ENCODE peak calls at places on chromosomes 5 and 9, in four cellular contexts. One of them, this sample, is unnamed.

GRCh38 chr5:81969912-81970311 is 1.9 kb upstream of the ATG10 start:
- DNase-seq in immature natural killer cell: no peak
- DNase-seq in lower leg skin: no peak
- DNase-seq in HCEC 1CT: no peak
- DNase-seq in this sample: no peak

GRCh38 chr5:180467989-180468731 is 26.0 kb upstream of the CNOT6 start:
- DNase-seq in immature natural killer cell: no peak
- DNase-seq in lower leg skin: peak; percentile 60
- DNase-seq in HCEC 1CT: no peak
- DNase-seq in this sample: no peak

GRCh38 chr9:120855827-120856636 is 13.3 kb upstream of the PSMD5 start:
- DNase-seq in immature natural killer cell: no peak
- DNase-seq in lower leg skin: no peak
- DNase-seq in HCEC 1CT: no peak
- DNase-seq in this sample: no peak

GRCh38 chr5:84622485-84622884 is 237.8 kb upstream of the EDIL3 start:
- DNase-seq in immature natural killer cell: no peak
- DNase-seq in lower leg skin: no peak
- DNase-seq in HCEC 1CT: no peak
- DNase-seq in this sample: no peak

GRCh38 chr5:33470544-33470943 is 29.8 kb downstream of the TARS1 start:
- DNase-seq in immature natural killer cell: no peak
- DNase-seq in lower leg skin: no peak
- DNase-seq in HCEC 1CT: peak; percentile 27
- DNase-seq in this sample: no peak

GRCh38 chr9:95425910-95426551 is 90.7 kb downstream of the PTCH1 start:
- DNase-seq in immature natural killer cell: no peak
- DNase-seq in lower leg skin: no peak
- DNase-seq in HCEC 1CT: peak; percentile 66
- DNase-seq in this sample: no peak

GRCh38 chr5:126499742-126500396 is 76.7 kb downstream of the GRAMD2B start:
- DNase-seq in immature natural killer cell: peak; percentile 33
- DNase-seq in lower leg skin: no peak
- DNase-seq in HCEC 1CT: peak; percentile 18
- DNase-seq in this sample: no peak

GRCh38 chr9:84513473-84513872 is 156.1 kb upstream of the NTRK2 start:
- DNase-seq in immature natural killer cell: no peak
- DNase-seq in lower leg skin: no peak
- DNase-seq in HCEC 1CT: no peak
- DNase-seq in this sample: no peak

GRCh38 chr9:102124465-102124864 is 386.0 kb upstream of the GRIN3A start:
- DNase-seq in immature natural killer cell: no peak
- DNase-seq in lower leg skin: no peak
- DNase-seq in HCEC 1CT: no peak
- DNase-seq in this sample: no peak

GRCh38 chr5:9059920-9060691 is 485.8 kb downstream of the SEMA5A start:
- DNase-seq in immature natural killer cell: no peak
- DNase-seq in lower leg skin: no peak
- DNase-seq in HCEC 1CT: peak; percentile 98
- DNase-seq in this sample: no peak

GRCh38 chr5:145941677-145942130 is 5.3 kb downstream of the SH3RF2 start:
- DNase-seq in immature natural killer cell: no peak
- DNase-seq in lower leg skin: no peak
- DNase-seq in HCEC 1CT: peak; percentile 53
- DNase-seq in this sample: no peak

GRCh38 chr9:4741365-4742031 is 496 bp upstream of the AK3 start:
- DNase-seq in immature natural killer cell: no peak
- DNase-seq in lower leg skin: peak; percentile 88
- DNase-seq in HCEC 1CT: peak; percentile 35
- DNase-seq in this sample: peak; percentile 7

GRCh38 chr5:172490739-172491461 is 36.6 kb upstream of the SH3PXD2B start:
- DNase-seq in immature natural killer cell: no peak
- DNase-seq in lower leg skin: peak; percentile 82
- DNase-seq in HCEC 1CT: no peak
- DNase-seq in this sample: no peak

GRCh38 chr5:72723584-72723983 is 92.9 kb upstream of the TNPO1 start:
- DNase-seq in immature natural killer cell: no peak
- DNase-seq in lower leg skin: no peak
- DNase-seq in HCEC 1CT: no peak
- DNase-seq in this sample: no peak

GRCh38 chr5:52690236-52690685 is 97.5 kb upstream of the ITGA1 start:
- DNase-seq in immature natural killer cell: no peak
- DNase-seq in lower leg skin: no peak
- DNase-seq in HCEC 1CT: no peak
- DNase-seq in this sample: no peak

GRCh38 chr5:169970911-169971436 is 9.3 kb downstream of the INSYN2B start:
- DNase-seq in immature natural killer cell: no peak
- DNase-seq in lower leg skin: no peak
- DNase-seq in HCEC 1CT: peak; percentile 94
- DNase-seq in this sample: no peak

GRCh38 chr9:90890146-90890545 is 88.5 kb downstream of the SYK start:
- DNase-seq in immature natural killer cell: no peak
- DNase-seq in lower leg skin: peak; percentile 70
- DNase-seq in HCEC 1CT: no peak
- DNase-seq in this sample: no peak

GRCh38 chr5:20972419-20972925 is 984.5 kb upstream of the CDH18 start:
- DNase-seq in immature natural killer cell: no peak
- DNase-seq in lower leg skin: no peak
- DNase-seq in HCEC 1CT: peak; percentile 84
- DNase-seq in this sample: no peak

GRCh38 chr9:122029898-122030297 is 63.2 kb downstream of the TTLL11 start:
- DNase-seq in immature natural killer cell: no peak
- DNase-seq in lower leg skin: no peak
- DNase-seq in HCEC 1CT: no peak
- DNase-seq in this sample: no peak

GRCh38 chr5:93598997-93599371 is 16.0 kb downstream of the NR2F1 start:
- DNase-seq in immature natural killer cell: no peak
- DNase-seq in lower leg skin: no peak
- DNase-seq in HCEC 1CT: no peak
- DNase-seq in this sample: no peak

GRCh38 chr9:33517373-33517772 is 6.7 kb upstream of the ANKRD18B start:
- DNase-seq in immature natural killer cell: peak; percentile 4
- DNase-seq in lower leg skin: no peak
- DNase-seq in HCEC 1CT: peak; percentile 52
- DNase-seq in this sample: no peak

GRCh38 chr5:135028791-135029467 is 5.1 kb downstream of the PITX1 start:
- DNase-seq in immature natural killer cell: no peak
- DNase-seq in lower leg skin: no peak
- DNase-seq in HCEC 1CT: peak; percentile 74
- DNase-seq in this sample: no peak

GRCh38 chr5:5353681-5354080 is 68.8 kb upstream of the ICE1 start:
- DNase-seq in immature natural killer cell: no peak
- DNase-seq in lower leg skin: no peak
- DNase-seq in HCEC 1CT: no peak
- DNase-seq in this sample: no peak

GRCh38 chr5:5381259-5382006 is 41.0 kb upstream of the ICE1 start:
- DNase-seq in immature natural killer cell: no peak
- DNase-seq in lower leg skin: no peak
- DNase-seq in HCEC 1CT: no peak
- DNase-seq in this sample: no peak

GRCh38 chr9:14517154-14517906 is 175.9 kb downstream of the ZDHHC21 start:
- DNase-seq in immature natural killer cell: no peak
- DNase-seq in lower leg skin: no peak
- DNase-seq in HCEC 1CT: no peak
- DNase-seq in this sample: no peak

GRCh38 chr5:148796931-148797330 is 29.5 kb upstream of the ADRB2 start:
- DNase-seq in immature natural killer cell: no peak
- DNase-seq in lower leg skin: no peak
- DNase-seq in HCEC 1CT: no peak
- DNase-seq in this sample: no peak

GRCh38 chr9:126531591-126531990 is 82.1 kb upstream of the LMX1B start:
- DNase-seq in immature natural killer cell: no peak
- DNase-seq in lower leg skin: no peak
- DNase-seq in HCEC 1CT: no peak
- DNase-seq in this sample: no peak

GRCh38 chr5:71828641-71829040 is 109.6 kb downstream of the CARTPT start:
- DNase-seq in immature natural killer cell: no peak
- DNase-seq in lower leg skin: no peak
- DNase-seq in HCEC 1CT: peak; percentile 77
- DNase-seq in this sample: no peak

GRCh38 chr5:78387468-78388153 is 27.2 kb downstream of the SCAMP1 start:
- DNase-seq in immature natural killer cell: no peak
- DNase-seq in lower leg skin: no peak
- DNase-seq in HCEC 1CT: no peak
- DNase-seq in this sample: no peak

GRCh38 chr9:136564379-136564988 is 18.6 kb upstream of the NOTCH1 start:
- DNase-seq in immature natural killer cell: peak; percentile 79
- DNase-seq in lower leg skin: peak; percentile 95
- DNase-seq in HCEC 1CT: peak; percentile 63
- DNase-seq in this sample: peak; percentile 52

GRCh38 chr5:112957970-112958773 is 18.4 kb upstream of the DCP2 start:
- DNase-seq in immature natural killer cell: no peak
- DNase-seq in lower leg skin: peak; percentile 89
- DNase-seq in HCEC 1CT: peak; percentile 95
- DNase-seq in this sample: no peak

GRCh38 chr5:90940227-90940995 is 381.8 kb downstream of the ADGRV1 start:
- DNase-seq in immature natural killer cell: peak; percentile 39
- DNase-seq in lower leg skin: no peak
- DNase-seq in HCEC 1CT: peak; percentile 68
- DNase-seq in this sample: no peak

GRCh38 chr5:74816875-74817274 is 49.3 kb downstream of the FAM169A start:
- DNase-seq in immature natural killer cell: no peak
- DNase-seq in lower leg skin: no peak
- DNase-seq in HCEC 1CT: no peak
- DNase-seq in this sample: no peak

GRCh38 chr9:131642496-131643083 is 97.3 kb downstream of the PRRT1B start:
- DNase-seq in immature natural killer cell: no peak
- DNase-seq in lower leg skin: no peak
- DNase-seq in HCEC 1CT: no peak
- DNase-seq in this sample: no peak

GRCh38 chr5:74199436-74200210 is 440.9 kb downstream of the ENC1 start:
- DNase-seq in immature natural killer cell: no peak
- DNase-seq in lower leg skin: no peak
- DNase-seq in HCEC 1CT: peak; percentile 20
- DNase-seq in this sample: no peak

GRCh38 chr9:98989036-98990000 is 45.6 kb downstream of the COL15A1 start:
- DNase-seq in immature natural killer cell: no peak
- DNase-seq in lower leg skin: peak; percentile 92
- DNase-seq in HCEC 1CT: peak; percentile 99
- DNase-seq in this sample: no peak

This sample was measured in GF-D8.